ENCODE peak calls at places on chromosomes 12 and 14, in five cellular contexts. Z is trophoblast cell, G is T-helper 17 cell, T is lung, Y is M059J. C is an unnamed sample.

GRCh38 chr14:36207500-36207899 is 31.0 kb upstream of the PTCSC3 start:
- DNase-seq in G (no peak), T (no peak), Z (no peak), Y (peak), C (peak)

GRCh38 chr14:101817511-101818001 is 56.0 kb downstream of the PPP2R5C start:
- DNase-seq in Z (no peak), Y (no peak), T (no peak), G (no peak), C (no peak)

GRCh38 chr12:131131077-131131807 is 177.5 kb downstream of the ADGRD1 start:
- DNase-seq in Y (no peak), G (no peak), T (no peak), Z (no peak), C (no peak)

GRCh38 chr14:76870146-76870545 is 43.9 kb downstream of the LRRC74A start:
- DNase-seq in T (no peak), Z (peak), Y (peak), G (no peak), C (no peak)

GRCh38 chr12:5789469-5789968 is 155.5 kb downstream of the ANO2 start:
- DNase-seq in Y (peak), G (no peak), Z (no peak), T (peak), C (peak)

GRCh38 chr12:91155990-91156389 is 26.6 kb downstream of the DCN start:
- DNase-seq in Y (no peak), T (no peak), Z (no peak), G (no peak), C (peak)

GRCh38 chr14:37615582-37616289 is 20.3 kb downstream of the TTC6 start:
- DNase-seq in Z (no peak), Y (no peak), G (no peak), T (no peak), C (no peak)

GRCh38 chr14:31209605-31210004 is 2.0 kb upstream of the HECTD1 start:
- DNase-seq in G (no peak), T (no peak), Z (no peak), Y (no peak), C (no peak)

GRCh38 chr12:57623385-57623784 is 9.6 kb downstream of the B4GALNT1 start:
- DNase-seq in T (no peak), Z (no peak), Y (no peak), G (no peak), C (no peak)

GRCh38 chr12:123608192-123608591 is 6.3 kb downstream of the DDX55 start:
- DNase-seq in Y (no peak), G (no peak), T (no peak), Z (no peak), C (no peak)

GRCh38 chr14:33484264-33484663 is 466.6 kb downstream of the EGLN3 start:
- DNase-seq in T (no peak), Z (no peak), G (no peak), Y (peak), C (no peak)

GRCh38 chr12:51247523-51248206 is 9.0 kb downstream of the DAZAP2 start:
- DNase-seq in T (no peak), Y (no peak), Z (no peak), G (no peak), C (no peak)

GRCh38 chr12:107864235-107864634 is 89.7 kb downstream of the ASCL4 start:
- DNase-seq in Z (no peak), T (no peak), G (no peak), Y (no peak), C (no peak)

GRCh38 chr14:93984987-93985410 is 8.6 kb upstream of the ASB2 start:
- DNase-seq in G (no peak), Y (peak), T (no peak), Z (peak), C (peak)

GRCh38 chr12:45216983-45217485 is 1.1 kb downstream of the ANO6 start:
- DNase-seq in T (no peak), Y (peak), Z (no peak), G (no peak), C (peak)

GRCh38 chr14:75175677-75176141 is 703 bp downstream of the TMED10 start:
- DNase-seq in Z (no peak), T (no peak), G (no peak), Y (no peak), C (no peak)

GRCh38 chr12:16347391-16348298 is at the start of gene MGST1:
- DNase-seq in Y (peak), Z (peak), G (no peak), T (peak), C (peak)

GRCh38 chr14:68789798-68790655 is 2.8 kb downstream of the ZFP36L1 start:
- DNase-seq in G (no peak), T (no peak), Z (peak), Y (peak), C (peak)

GRCh38 chr12:39502657-39503056 is 59.7 kb upstream of the KIF21A start:
- DNase-seq in T (no peak), Z (no peak), Y (no peak), G (no peak), C (no peak)

GRCh38 chr14:73754911-73755360 is 40.8 kb upstream of the PNMA1 start:
- DNase-seq in Y (peak), G (no peak), Z (no peak), T (no peak), C (peak)

GRCh38 chr12:122473543-122474323 is 27.0 kb downstream of the ZCCHC8 start:
- DNase-seq in T (no peak), Z (peak), Y (no peak), G (no peak), C (no peak)

GRCh38 chr14:55762595-55763232 is 182.7 kb downstream of the KTN1 start:
- DNase-seq in Z (no peak), Y (no peak), G (peak), T (no peak), C (no peak)

C was measured in astrocyte of the hippocampus.